ENCODE peak calls at places on chromosomes 1 and 21, in five cellular contexts. Q is CD4-positive, alpha-beta T cell; S is PC-3; V is occipital lobe; X is cerebellar nuclear complex. F is an unnamed sample.

GRCh38 chr1:29628190-29628589 is 391.9 kb downstream of the PTPRU start:
- DNase-seq in Q (no peak), S (no peak), X (no peak), V (no peak), F (no peak)

GRCh38 chr1:181104790-181105133 is 16.3 kb downstream of the IER5 start:
- DNase-seq in Q (peak; percentile 24), S (no peak), X (no peak), V (no peak), F (no peak)

GRCh38 chr1:41735587-41736290 is 183.0 kb downstream of the HIVEP3 start:
- DNase-seq in V (peak; percentile 48), Q (no peak), X (no peak), S (no peak), F (no peak)

GRCh38 chr1:15358565-15359133 is 51.0 kb upstream of the EFHD2 start:
- DNase-seq in S (no peak), V (no peak), X (no peak), Q (no peak), F (no peak)

GRCh38 chr1:246295340-246295739 is 211.7 kb downstream of the SMYD3 start:
- DNase-seq in Q (no peak), V (no peak), X (no peak), S (no peak), F (no peak)

GRCh38 chr1:183480971-183481431 is 8.7 kb downstream of the SMG7 start:
- DNase-seq in S (peak; percentile 53), Q (no peak), V (no peak), X (no peak), F (no peak)

GRCh38 chr1:6918286-6918907 is 133.1 kb downstream of the CAMTA1 start:
- DNase-seq in Q (no peak), V (no peak), S (no peak), X (no peak), F (no peak)

GRCh38 chr1:42730988-42731387 is 9.0 kb downstream of the CLDN19 start:
- DNase-seq in X (no peak), Q (no peak), S (peak; percentile 76), V (no peak), F (no peak)

GRCh38 chr1:210362526-210362925 is 33.8 kb downstream of the HHAT start:
- DNase-seq in X (no peak), Q (no peak), V (no peak), S (no peak), F (no peak)

GRCh38 chr21:25842925-25843324 is 108.2 kb downstream of the GABPA start:
- DNase-seq in Q (no peak), X (no peak), S (no peak), V (no peak), F (no peak)

GRCh38 chr21:45804809-45805313 is 161.3 kb downstream of the PCBP3 start:
- DNase-seq in X (no peak), Q (no peak), S (no peak), V (no peak), F (no peak)